ENCODE peak calls at places on chromosomes 11 and 22, in seven cellular contexts. L, P, X, J, O, Y and V are unnamed samples.

GRCh38 chr22:41344189-41344788 is 37.5 kb upstream of the TEF start:
- DNase-seq in L (no peak), P (no peak), X (no peak), J (no peak), O (no peak), Y (no peak), V (no peak)

GRCh38 chr11:132310390-132311375 is 940.3 kb downstream of the NTM start:
- DNase-seq in L (no peak), P (no peak), X (no peak), J (no peak), O (no peak), Y (no peak), V (no peak)

GRCh38 chr22:32331236-32331917 is 26.3 kb upstream of the RFPL3 start:
- DNase-seq in L (no peak), P (peak; percentile 52), X (no peak), J (no peak), O (peak; percentile 13), Y (no peak), V (no peak)

GRCh38 chr22:30047364-30047738 is 32.9 kb upstream of the HORMAD2 start:
- DNase-seq in L (peak; percentile 42), P (no peak), X (no peak), J (no peak), O (no peak), Y (no peak), V (peak; percentile 26)

GRCh38 chr11:19525714-19526113 is 186.9 kb upstream of the NAV2 start:
- DNase-seq in L (no peak), P (no peak), X (no peak), J (no peak), O (no peak), Y (no peak), V (no peak)

GRCh38 chr11:22898036-22898435 is 37.8 kb upstream of the CCDC179 start:
- DNase-seq in L (no peak), P (no peak), X (no peak), J (no peak), O (no peak), Y (no peak), V (no peak)

GRCh38 chr22:38450234-38450797 is 4.7 kb downstream of the KCNJ4 start:
- DNase-seq in L (no peak), P (no peak), X (no peak), J (no peak), O (no peak), Y (no peak), V (no peak)

GRCh38 chr11:94305146-94305545 is 766 bp downstream of the IZUMO1R start:
- DNase-seq in L (no peak), P (no peak), X (no peak), J (no peak), O (no peak), Y (no peak), V (no peak)

GRCh38 chr11:108316061-108316460 is 93.2 kb downstream of the ATM start:
- DNase-seq in L (no peak), P (no peak), X (no peak), J (no peak), O (no peak), Y (no peak), V (no peak)

GRCh38 chr11:65925397-65925796 is 6.2 kb downstream of the DRAP1 start:
- DNase-seq in L (no peak), P (no peak), X (no peak), J (no peak), O (no peak), Y (no peak), V (no peak)

GRCh38 chr11:11465280-11465679 is 112.2 kb upstream of the CSNK2A3 start:
- DNase-seq in L (no peak), P (no peak), X (no peak), J (no peak), O (no peak), Y (no peak), V (no peak)

GRCh38 chr11:122101625-122102291 is 14.3 kb downstream of the BLID start:
- DNase-seq in L (no peak), P (no peak), X (peak; percentile 45), J (peak; percentile 86), O (peak; percentile 79), Y (peak; percentile 42), V (peak; percentile 81)

GRCh38 chr22:49141761-49142160 is 685.9 kb downstream of the BRD1 start:
- DNase-seq in L (no peak), P (no peak), X (no peak), J (no peak), O (no peak), Y (no peak), V (no peak)

GRCh38 chr11:57434640-57435546 is 8.0 kb upstream of the SLC43A3 start:
- DNase-seq in L (no peak), P (no peak), X (no peak), J (no peak), O (no peak), Y (peak; percentile 51), V (peak; percentile 49)

GRCh38 chr11:13045734-13046133 is 36.6 kb downstream of the RASSF10 start:
- DNase-seq in L (no peak), P (no peak), X (no peak), J (no peak), O (no peak), Y (no peak), V (no peak)

GRCh38 chr11:82004537-82005213 is 729.0 kb downstream of the FAM181B start:
- DNase-seq in L (no peak), P (no peak), X (no peak), J (no peak), O (no peak), Y (no peak), V (no peak)

GRCh38 chr11:82003024-82003423 is 730.6 kb downstream of the FAM181B start:
- DNase-seq in L (no peak), P (no peak), X (no peak), J (no peak), O (no peak), Y (no peak), V (no peak)

GRCh38 chr11:82009133-82009532 is 724.5 kb downstream of the FAM181B start:
- DNase-seq in L (no peak), P (no peak), X (no peak), J (no peak), O (no peak), Y (no peak), V (no peak)

GRCh38 chr11:82003671-82004148 is 730.0 kb downstream of the FAM181B start:
- DNase-seq in L (no peak), P (no peak), X (no peak), J (no peak), O (no peak), Y (no peak), V (no peak)

DNA sequence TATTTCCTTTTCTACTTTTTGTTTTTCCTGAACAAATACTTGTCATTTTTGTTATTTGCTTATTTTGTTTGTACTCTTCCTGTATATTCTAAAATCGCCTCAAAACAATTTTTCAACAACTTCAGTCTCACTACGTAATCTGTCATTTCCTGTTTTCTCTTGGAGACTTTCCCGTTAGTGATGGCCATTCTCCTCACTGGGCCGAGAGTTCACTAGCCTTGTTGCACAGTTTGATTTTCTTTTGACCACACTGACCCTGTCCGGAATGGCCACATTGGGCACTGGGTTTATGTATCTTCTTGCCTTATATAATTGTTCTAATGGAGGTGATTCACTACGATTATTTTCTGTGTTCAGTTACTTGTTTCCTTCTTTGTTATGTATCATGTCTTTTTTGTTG is 726.1 kb downstream of the FAM181B start:
- DNase-seq in L (no peak), P (no peak), X (no peak), J (no peak), O (no peak), Y (no peak), V (no peak)
- TF ChIP-seq CTCF in L (no peak), P (no peak), X (no peak), J (no peak), O (no peak), Y (no peak), V (no peak)

DNA sequence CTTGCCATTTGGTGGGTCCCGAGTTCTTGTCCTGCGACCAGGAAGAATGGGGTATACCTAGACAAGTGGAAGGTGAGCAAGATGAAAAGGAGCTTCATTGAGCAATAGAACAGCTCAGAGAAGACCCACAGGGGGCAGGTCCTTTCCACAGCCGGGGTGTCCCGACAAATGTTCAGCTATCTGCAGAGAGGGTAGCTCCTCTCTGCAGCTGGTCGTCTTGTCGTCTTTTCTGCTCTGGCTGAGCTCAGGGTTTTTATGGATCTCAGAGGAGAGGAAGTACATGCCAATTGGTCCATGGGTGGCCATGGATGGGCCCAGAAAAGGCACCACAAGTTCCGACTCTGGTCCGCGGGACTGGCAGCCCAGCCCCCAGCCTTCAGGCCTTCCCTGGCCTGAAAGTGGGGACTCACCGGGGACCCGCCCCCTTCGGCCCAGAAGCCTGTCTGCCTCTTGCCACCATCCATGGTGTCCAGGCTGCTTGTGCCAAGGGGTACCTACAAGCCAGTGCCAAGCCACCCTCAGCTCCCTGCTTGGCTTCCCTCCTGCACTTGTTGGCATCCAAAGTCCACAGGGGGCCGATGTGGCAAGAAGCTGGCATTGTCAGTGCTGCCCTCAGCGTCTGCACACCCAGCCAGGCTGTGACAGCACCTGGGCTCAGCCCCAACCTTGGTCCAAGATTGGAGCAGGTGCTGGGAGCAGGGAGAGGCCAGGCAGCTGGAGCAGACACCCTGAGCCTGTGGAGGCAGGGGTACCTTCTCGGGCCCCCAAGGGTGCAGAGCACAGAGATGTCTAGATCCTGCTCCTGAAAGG is 438.9 kb downstream of the TBC1D22A start:
- DNase-seq in L (no peak), P (peak; percentile 60), X (peak; percentile 90), J (no peak), O (peak; percentile 57), Y (peak; percentile 25), V (no peak)
- H3K9me3 ChIP-seq in L (no peaks in the 10 kb centered on the region), P (no peaks in the 10 kb centered on the region), X (no peaks in the 10 kb centered on the region), J (no peaks in the 10 kb centered on the region), O (no peaks in the 10 kb centered on the region), Y (no peaks in the 10 kb centered on the region), V (no peaks in the 10 kb centered on the region)

DNA sequence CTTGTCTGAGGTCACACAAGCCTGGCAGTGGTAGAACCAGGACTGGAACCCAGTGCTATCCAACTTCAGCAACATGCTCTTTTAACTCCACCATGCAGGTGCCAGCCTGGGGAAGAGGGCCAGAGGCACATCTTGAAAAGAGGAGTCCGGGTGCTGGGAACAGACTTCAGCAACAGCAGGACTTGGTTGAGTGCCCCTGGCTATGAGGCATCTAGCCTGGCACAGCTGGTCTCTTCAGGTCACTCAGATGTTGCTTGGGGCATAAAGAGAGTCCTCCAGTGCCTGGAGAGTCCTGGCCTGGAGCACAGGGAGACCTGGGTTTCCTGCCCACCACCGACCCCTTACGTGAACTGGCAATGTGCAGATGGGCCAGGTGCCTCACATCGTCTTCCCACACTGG is 5.1 kb upstream of the CLCF1 start:
- DNase-seq in L (no peak), P (no peak), X (no peak), J (no peak), O (no peak), Y (no peak), V (peak; percentile 88)
- H3K4me1 ChIP-seq in L (peaks cover 24% of the 10 kb centered on the region), P (peaks cover 19% of the 10 kb centered on the region), X (peaks cover 10% of the 10 kb centered on the region), J (peaks cover 33% of the 10 kb centered on the region), O (peaks cover 56% of the 10 kb centered on the region), Y (peaks cover 6% of the 10 kb centered on the region), V (peaks cover 33% of the 10 kb centered on the region)

GRCh38 chr11:79062814-79063762 is 377.7 kb downstream of the TENM4 start:
- DNase-seq in L (no peak), P (no peak), X (peak; percentile 34), J (peak; percentile 59), O (no peak), Y (no peak), V (peak; percentile 30)
- TF ChIP-seq CTCF in L (no peak), P (peak; percentile 30), X (no peak), J (peak; percentile 61), O (no peak), Y (no peak), V (peak; percentile 35)

DNA sequence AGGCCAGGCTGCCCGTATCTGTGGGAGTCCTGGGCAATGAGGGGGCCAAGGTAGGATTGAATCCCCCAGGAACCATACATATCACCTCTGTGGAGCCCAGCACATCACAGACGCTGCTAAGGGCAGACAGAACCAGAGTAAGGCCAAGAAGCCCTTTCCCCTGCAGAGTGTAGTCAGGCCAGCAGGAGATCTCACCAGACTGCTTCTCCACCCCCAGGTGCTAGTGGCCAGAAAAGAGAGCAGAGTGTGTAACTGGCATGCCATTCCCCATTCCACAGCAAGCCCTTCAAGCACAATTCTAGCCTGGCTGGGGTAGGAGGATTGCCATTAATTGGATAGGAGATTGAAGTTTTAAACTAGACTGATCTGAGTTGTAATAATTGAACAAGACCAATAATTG is 28.0 kb upstream of the FCHSD2 start:
- DNase-seq in L (no peak), P (no peak), X (no peak), J (no peak), O (no peak), Y (no peak), V (peak; percentile 9)
- H3K9me3 ChIP-seq in L (no peaks in the 10 kb centered on the region), P (no peaks in the 10 kb centered on the region), X (no peaks in the 10 kb centered on the region), J (no peaks in the 10 kb centered on the region), O (no peaks in the 10 kb centered on the region), Y (no peaks in the 10 kb centered on the region), V (no peaks in the 10 kb centered on the region)